ENCODE peak calls at places on chromosomes 7 and 10, in eight cellular contexts. One of them, this sample, is unnamed.

GRCh38 chr7:40327113-40327512 is 192.3 kb downstream of the SUGCT start:
- DNase-seq in neural progenitor cell: no peak
- DNase-seq in osteocyte: no peak
- DNase-seq in upper lobe of right lung: no peak
- DNase-seq in GM20000: no peak
- DNase-seq in NCI-H460: no peak
- DNase-seq in Calu3: no peak
- DNase-seq in activated T-helper 9 cell treated with anti-CD3 and anti-CD28 coated beads, Interleukin-2, amount 50 U/mL, for 16 hours: no peak
- DNase-seq in this sample: no peak

GRCh38 chr7:121334875-121335648 is 6.3 kb downstream of the WNT16 start:
- DNase-seq in GM20000: no peak
- DNase-seq in activated T-helper 9 cell treated with anti-CD3 and anti-CD28 coated beads, Interleukin-2, amount 50 U/mL, for 16 hours: no peak
- DNase-seq in Calu3: no peak
- DNase-seq in upper lobe of right lung: no peak
- DNase-seq in osteocyte: no peak
- DNase-seq in NCI-H460: no peak
- DNase-seq in neural progenitor cell: no peak
- DNase-seq in this sample: no peak

GRCh38 chr7:76262683-76263402 is 39.6 kb upstream of the HSPB1 start:
- DNase-seq in osteocyte: no peak
- DNase-seq in Calu3: peak
- DNase-seq in activated T-helper 9 cell treated with anti-CD3 and anti-CD28 coated beads, Interleukin-2, amount 50 U/mL, for 16 hours: no peak
- DNase-seq in GM20000: peak
- DNase-seq in upper lobe of right lung: no peak
- DNase-seq in NCI-H460: peak
- DNase-seq in neural progenitor cell: peak
- DNase-seq in this sample: peak

GRCh38 chr7:152637920-152638580 is 37.9 kb downstream of the XRCC2 start:
- DNase-seq in GM20000: no peak
- DNase-seq in osteocyte: no peak
- DNase-seq in neural progenitor cell: no peak
- DNase-seq in Calu3: no peak
- DNase-seq in activated T-helper 9 cell treated with anti-CD3 and anti-CD28 coated beads, Interleukin-2, amount 50 U/mL, for 16 hours: no peak
- DNase-seq in upper lobe of right lung: no peak
- DNase-seq in NCI-H460: no peak
- DNase-seq in this sample: no peak

GRCh38 chr10:99873846-99874245 is 91.4 kb downstream of the ABCC2 start:
- DNase-seq in Calu3: no peak
- DNase-seq in neural progenitor cell: no peak
- DNase-seq in NCI-H460: no peak
- DNase-seq in GM20000: no peak
- DNase-seq in osteocyte: no peak
- DNase-seq in upper lobe of right lung: no peak
- DNase-seq in activated T-helper 9 cell treated with anti-CD3 and anti-CD28 coated beads, Interleukin-2, amount 50 U/mL, for 16 hours: no peak
- DNase-seq in this sample: no peak

GRCh38 chr10:6086375-6087233 is 2.2 kb upstream of the RBM17 start:
- DNase-seq in Calu3: peak
- DNase-seq in activated T-helper 9 cell treated with anti-CD3 and anti-CD28 coated beads, Interleukin-2, amount 50 U/mL, for 16 hours: peak
- DNase-seq in GM20000: peak
- DNase-seq in NCI-H460: peak
- DNase-seq in osteocyte: peak
- DNase-seq in upper lobe of right lung: peak
- DNase-seq in neural progenitor cell: peak
- DNase-seq in this sample: peak

GRCh38 chr10:33216661-33217427 is 117.6 kb downstream of the NRP1 start:
- DNase-seq in activated T-helper 9 cell treated with anti-CD3 and anti-CD28 coated beads, Interleukin-2, amount 50 U/mL, for 16 hours: no peak
- DNase-seq in upper lobe of right lung: no peak
- DNase-seq in neural progenitor cell: no peak
- DNase-seq in Calu3: no peak
- DNase-seq in NCI-H460: no peak
- DNase-seq in osteocyte: no peak
- DNase-seq in GM20000: no peak
- DNase-seq in this sample: peak

GRCh38 chr7:135342887-135343286 is 109.2 kb downstream of the STRA8 start:
- DNase-seq in osteocyte: no peak
- DNase-seq in NCI-H460: no peak
- DNase-seq in activated T-helper 9 cell treated with anti-CD3 and anti-CD28 coated beads, Interleukin-2, amount 50 U/mL, for 16 hours: no peak
- DNase-seq in GM20000: no peak
- DNase-seq in Calu3: no peak
- DNase-seq in neural progenitor cell: peak
- DNase-seq in upper lobe of right lung: no peak
- DNase-seq in this sample: no peak

GRCh38 chr7:144842377-144842851 is 6.6 kb upstream of the TPK1 start:
- DNase-seq in upper lobe of right lung: no peak
- DNase-seq in NCI-H460: no peak
- DNase-seq in GM20000: peak
- DNase-seq in osteocyte: no peak
- DNase-seq in Calu3: peak
- DNase-seq in activated T-helper 9 cell treated with anti-CD3 and anti-CD28 coated beads, Interleukin-2, amount 50 U/mL, for 16 hours: no peak
- DNase-seq in neural progenitor cell: peak
- DNase-seq in this sample: peak

GRCh38 chr7:80847027-80847426 is 71.8 kb downstream of the SEMA3C start:
- DNase-seq in activated T-helper 9 cell treated with anti-CD3 and anti-CD28 coated beads, Interleukin-2, amount 50 U/mL, for 16 hours: no peak
- DNase-seq in neural progenitor cell: no peak
- DNase-seq in GM20000: no peak
- DNase-seq in NCI-H460: no peak
- DNase-seq in upper lobe of right lung: no peak
- DNase-seq in osteocyte: no peak
- DNase-seq in Calu3: no peak
- DNase-seq in this sample: no peak

GRCh38 chr10:43140414-43140813 is 2.2 kb downstream of the CSGALNACT2 start:
- DNase-seq in neural progenitor cell: no peak
- DNase-seq in activated T-helper 9 cell treated with anti-CD3 and anti-CD28 coated beads, Interleukin-2, amount 50 U/mL, for 16 hours: no peak
- DNase-seq in upper lobe of right lung: no peak
- DNase-seq in osteocyte: no peak
- DNase-seq in NCI-H460: peak
- DNase-seq in Calu3: no peak
- DNase-seq in GM20000: peak
- DNase-seq in this sample: peak

GRCh38 chr7:22900784-22901183 is 78.1 kb upstream of the TOMM7 start:
- DNase-seq in GM20000: no peak
- DNase-seq in Calu3: no peak
- DNase-seq in NCI-H460: no peak
- DNase-seq in upper lobe of right lung: no peak
- DNase-seq in activated T-helper 9 cell treated with anti-CD3 and anti-CD28 coated beads, Interleukin-2, amount 50 U/mL, for 16 hours: no peak
- DNase-seq in osteocyte: no peak
- DNase-seq in neural progenitor cell: no peak
- DNase-seq in this sample: no peak

GRCh38 chr7:73918926-73919693 is 58.2 kb downstream of the TMEM270 start:
- DNase-seq in neural progenitor cell: peak
- DNase-seq in Calu3: no peak
- DNase-seq in GM20000: no peak
- DNase-seq in NCI-H460: no peak
- DNase-seq in upper lobe of right lung: no peak
- DNase-seq in osteocyte: peak
- DNase-seq in activated T-helper 9 cell treated with anti-CD3 and anti-CD28 coated beads, Interleukin-2, amount 50 U/mL, for 16 hours: no peak
- DNase-seq in this sample: no peak

GRCh38 chr7:36937754-36938551 is 213.7 kb upstream of the AOAH start:
- DNase-seq in upper lobe of right lung: no peak
- DNase-seq in osteocyte: no peak
- DNase-seq in activated T-helper 9 cell treated with anti-CD3 and anti-CD28 coated beads, Interleukin-2, amount 50 U/mL, for 16 hours: no peak
- DNase-seq in NCI-H460: no peak
- DNase-seq in GM20000: no peak
- DNase-seq in neural progenitor cell: no peak
- DNase-seq in Calu3: no peak
- DNase-seq in this sample: no peak

GRCh38 chr10:127149613-127150081 is 46.7 kb downstream of the INSYN2A start:
- DNase-seq in osteocyte: peak
- DNase-seq in upper lobe of right lung: no peak
- DNase-seq in neural progenitor cell: no peak
- DNase-seq in GM20000: no peak
- DNase-seq in NCI-H460: no peak
- DNase-seq in Calu3: no peak
- DNase-seq in activated T-helper 9 cell treated with anti-CD3 and anti-CD28 coated beads, Interleukin-2, amount 50 U/mL, for 16 hours: no peak
- DNase-seq in this sample: no peak

GRCh38 chr10:11159543-11160215 is 142.0 kb downstream of the CELF2 start:
- DNase-seq in activated T-helper 9 cell treated with anti-CD3 and anti-CD28 coated beads, Interleukin-2, amount 50 U/mL, for 16 hours: no peak
- DNase-seq in neural progenitor cell: no peak
- DNase-seq in NCI-H460: no peak
- DNase-seq in upper lobe of right lung: no peak
- DNase-seq in osteocyte: peak
- DNase-seq in GM20000: no peak
- DNase-seq in Calu3: no peak
- DNase-seq in this sample: no peak

GRCh38 chr10:131891196-131891928 is 9.4 kb upstream of the PPP2R2D start:
- DNase-seq in neural progenitor cell: peak
- DNase-seq in activated T-helper 9 cell treated with anti-CD3 and anti-CD28 coated beads, Interleukin-2, amount 50 U/mL, for 16 hours: no peak
- DNase-seq in GM20000: no peak
- DNase-seq in Calu3: peak
- DNase-seq in osteocyte: no peak
- DNase-seq in upper lobe of right lung: no peak
- DNase-seq in NCI-H460: no peak
- DNase-seq in this sample: no peak

This sample was measured in PC-9.